ENCODE peak calls at places on chromosomes 11 and 22, in five cellular contexts. Q is HEK293T, P is NT2/D1, I is H1, R is HepG2. Y is an unnamed sample.

GRCh38 chr11:10909141-10909883 is 51.5 kb upstream of the ZBED5 start:
- DNase-seq in Q (no peak), P (no peak), I (no peak), R (no peak), Y (no peak)

GRCh38 chr11:35344990-35345655 is 74.2 kb downstream of the SLC1A2 start:
- DNase-seq in Q (no peak), P (no peak), I (no peak), R (no peak), Y (no peak)

GRCh38 chr11:65206901-65207300 is 25.2 kb downstream of the CAPN1 start:
- DNase-seq in Q (no peak), P (no peak), I (peak; percentile 31), R (no peak), Y (no peak)

GRCh38 chr11:86990520-86990919 is 35.3 kb upstream of the FZD4 start:
- DNase-seq in Q (no peak), P (peak; percentile 46), I (no peak), R (peak; percentile 54), Y (no peak)

GRCh38 chr11:60310407-60310998 is 16.6 kb upstream of the MS4A6E start:
- DNase-seq in Q (no peak), P (no peak), I (no peak), R (no peak), Y (peak; percentile 64)

GRCh38 chr11:33515347-33515746 is 185.3 kb downstream of the C11orf91 start:
- DNase-seq in Q (no peak), P (no peak), I (no peak), R (no peak), Y (no peak)

GRCh38 chr22:18088825-18089568 is 11.2 kb downstream of the PEX26 start:
- DNase-seq in Q (no peak), P (no peak), I (no peak), R (peak; percentile 56), Y (peak; percentile 76)

GRCh38 chr11:35914824-35915223 is 29.0 kb upstream of the LDLRAD3 start:
- DNase-seq in Q (no peak), P (no peak), I (no peak), R (no peak), Y (no peak)

GRCh38 chr11:111167666-111168065 is 77.9 kb upstream of the POU2AF2 start:
- DNase-seq in Q (no peak), P (no peak), I (no peak), R (no peak), Y (no peak)

GRCh38 chr11:111176603-111177002 is 68.9 kb upstream of the POU2AF2 start:
- DNase-seq in Q (no peak), P (no peak), I (no peak), R (no peak), Y (peak; percentile 33)

GRCh38 chr11:111177037-111177988 is 68.2 kb upstream of the POU2AF2 start:
- DNase-seq in Q (no peak), P (no peak), I (no peak), R (no peak), Y (peak; percentile 58)

GRCh38 chr11:111170761-111171379 is 74.7 kb upstream of the POU2AF2 start:
- DNase-seq in Q (no peak), P (no peak), I (no peak), R (no peak), Y (no peak)

DNA sequence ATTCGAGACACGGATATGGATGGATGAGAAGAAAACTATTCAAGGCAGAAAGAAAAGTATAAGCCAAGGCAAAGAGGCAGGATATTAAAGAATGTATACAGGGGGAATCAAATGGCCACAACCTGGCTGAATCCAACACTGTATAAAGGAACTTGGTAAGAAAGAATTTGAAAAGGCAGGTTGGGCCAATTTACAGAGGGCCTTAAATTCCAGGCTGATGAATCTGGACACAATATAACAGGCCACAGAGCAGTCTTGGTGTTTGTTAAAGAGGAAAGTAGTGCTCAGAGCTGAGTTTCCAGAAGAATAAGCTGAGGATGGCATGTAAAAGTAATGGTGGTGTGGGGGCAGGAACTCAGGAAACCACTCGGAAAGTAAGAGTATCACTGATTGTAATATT is 72.3 kb upstream of the POU2AF2 start:
- DNase-seq in Q (no peak), P (no peak), I (no peak), R (no peak), Y (no peak)
- TF ChIP-seq SUZ12 in Q (no peak), P (no peak), I (no peak), R (no peak), Y (no peak)

GRCh38 chr11:24043842-24044241 is 453.0 kb upstream of the LUZP2 start:
- DNase-seq in Q (no peak), P (no peak), I (no peak), R (no peak), Y (no peak)
- TF ChIP-seq SUZ12 in Q (no peak), P (no peak), I (no peak), R (no peak), Y (no peak)

DNA sequence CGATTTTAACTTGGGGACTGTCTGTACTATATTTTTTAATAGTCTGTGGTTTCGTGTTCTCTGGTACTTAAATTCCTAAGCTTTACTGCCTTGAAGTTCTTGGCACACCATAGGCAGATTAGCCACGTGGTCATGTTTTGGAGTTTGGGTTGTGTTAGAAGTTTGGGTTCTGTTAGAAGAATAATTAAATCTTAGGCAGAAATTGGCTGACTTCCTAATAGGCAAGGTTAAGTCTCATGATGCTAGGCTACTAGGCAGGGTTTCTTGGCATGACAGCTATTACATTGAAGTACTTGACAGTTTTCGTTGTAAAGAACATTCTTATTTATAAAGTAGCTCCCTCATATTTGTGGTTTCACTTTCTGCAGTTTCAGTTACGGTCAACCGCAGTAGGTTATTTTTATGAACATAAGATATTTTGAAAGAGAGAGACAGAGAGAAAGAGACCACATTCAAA is 30.0 kb upstream of the MMP7 start:
- DNase-seq in Q (no peak), P (no peak), I (no peak), R (no peak), Y (peak; percentile 84)
- TF ChIP-seq SUZ12 in Q (no peak), P (no peak), I (no peak), R (no peak), Y (no peak)

DNA sequence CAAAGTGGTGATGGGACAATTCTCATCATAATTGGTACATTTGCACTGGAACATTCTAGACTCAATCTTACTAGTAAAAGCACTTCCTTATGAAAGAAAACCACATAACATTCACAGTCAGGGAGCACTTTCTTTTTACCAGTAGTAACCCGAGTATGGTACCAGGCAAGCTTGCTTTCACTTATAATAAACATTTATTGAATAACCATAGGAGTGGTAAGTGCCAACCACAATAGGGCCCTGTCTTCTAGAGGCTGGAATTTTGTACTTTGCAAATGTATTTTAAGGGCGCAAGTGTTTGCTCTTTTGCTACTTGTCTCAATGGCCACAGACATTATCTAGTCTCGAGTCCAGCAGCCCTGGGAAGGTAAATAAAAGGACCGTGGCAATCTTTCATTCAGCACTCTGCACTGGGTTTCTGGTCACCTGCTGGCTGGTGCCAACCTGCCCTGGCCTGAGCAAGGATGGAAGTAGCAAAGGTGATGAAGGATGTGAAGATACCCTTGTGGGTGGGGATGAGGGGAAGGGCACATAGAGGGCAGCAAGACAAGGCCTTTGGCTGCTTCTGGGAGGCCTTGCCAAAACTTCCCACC is 24.2 kb downstream of the C22orf31 start:
- DNase-seq in Q (no peak), P (no peak), I (no peak), R (peak; percentile 56), Y (no peak)
- TF ChIP-seq SUZ12 in Q (no peak), P (no peak), I (no peak), R (no peak), Y (no peak)

DNA sequence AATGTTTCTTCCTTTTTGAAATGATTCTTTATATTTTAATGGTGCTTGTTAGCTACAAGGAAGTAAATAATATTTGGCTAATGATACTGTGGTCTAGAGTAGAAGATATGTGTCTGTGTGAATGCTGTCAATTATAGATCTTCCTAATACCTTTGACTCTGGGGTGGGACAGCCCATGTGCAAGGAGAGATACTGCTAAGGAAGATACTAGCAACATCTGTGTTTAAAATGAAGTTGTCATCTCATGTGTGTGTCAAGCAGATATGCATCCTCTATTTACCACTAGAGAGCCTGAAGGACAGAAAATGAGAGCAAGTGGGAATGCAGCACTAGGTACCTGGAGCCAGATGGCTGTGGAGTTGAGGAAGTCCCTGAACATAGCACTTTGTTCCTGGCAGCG is 34.1 kb downstream of the PPME1 start:
- DNase-seq in Q (no peak), P (no peak), I (no peak), R (no peak), Y (no peak)
- TF ChIP-seq SUZ12 in Q (no peak), P (no peak), I (no peak), R (no peak), Y (no peak)

GRCh38 chr11:17734986-17735822 is 623 bp downstream of the KCNC1 start:
- DNase-seq in Q (peak; percentile 64), P (no peak), I (peak; percentile 84), R (peak; percentile 33), Y (no peak)
- TF ChIP-seq SUZ12 in Q (no peak), P (no peak), I (no peak), R (no peak), Y (no peak)

DNA sequence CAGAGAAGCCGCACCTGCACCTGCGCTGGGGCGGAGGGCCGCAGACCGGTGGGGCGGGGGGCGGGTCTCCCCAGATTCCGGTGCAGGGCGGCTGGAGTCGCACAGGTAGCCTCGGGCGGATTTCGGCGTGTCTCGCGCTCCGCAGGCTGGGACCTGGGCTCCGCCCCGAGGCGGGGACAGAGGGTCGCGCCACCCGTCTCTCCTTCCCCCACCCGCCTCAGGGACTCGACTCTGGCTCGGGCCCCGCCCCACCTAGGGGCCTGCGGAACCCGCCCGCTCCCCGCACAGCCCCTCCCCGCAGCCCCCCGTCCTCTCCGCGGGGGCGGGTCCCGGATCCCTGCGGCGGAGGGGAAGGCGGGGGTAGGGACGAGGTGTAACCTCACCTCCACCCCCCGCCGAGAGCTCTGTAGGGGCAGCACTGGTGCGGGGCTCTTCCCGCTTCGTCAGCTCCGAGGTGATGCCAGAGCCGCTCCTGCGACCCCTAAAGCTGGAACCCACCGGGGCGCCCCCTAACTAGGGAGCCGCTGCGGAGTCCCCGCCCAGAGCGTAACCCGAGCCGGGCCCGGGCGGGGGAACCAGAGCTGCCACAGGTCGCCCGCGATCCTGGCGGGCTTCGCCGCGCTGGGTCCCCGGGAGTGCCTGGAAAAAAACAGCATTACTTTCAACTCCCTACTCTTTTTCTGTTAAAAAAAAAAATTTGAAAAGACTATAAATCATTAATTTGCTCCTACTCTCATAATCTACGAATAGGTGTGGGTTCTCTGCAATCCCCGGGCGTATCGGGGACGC is at the start of gene SLC29A2:
- DNase-seq in Q (peak; percentile 85), P (peak; percentile 95), I (peak; percentile 94), R (no peak), Y (peak; percentile 61)
- TF ChIP-seq SUZ12 in Q (no peak), P (no peak), I (no peak), R (no peak), Y (no peak)

GRCh38 chr22:49692499-49693225 is 135.0 kb downstream of the BRD1 start:
- DNase-seq in Q (no peak), P (no peak), I (no peak), R (no peak), Y (no peak)
- TF ChIP-seq SUZ12 in Q (no peak), P (no peak), I (no peak), R (no peak), Y (no peak)

Y was measured in GM12878.